ENCODE peak calls at places on chromosomes 1 and 21, in nine cellular contexts. T is progenitor cell of endocrine pancreas, P is cardiac fibroblast, H is colonic mucosa, Q is choroid plexus epithelial cell, K is endothelial cell, M is hepatocyte, A is upper lobe of left lung, D is psoas muscle. I is an unnamed sample.

GRCh38 chr21:25963186-25963585 is 207.4 kb downstream of the APP start:
- DNase-seq in T (no peak), P (peak), H (peak), Q (peak), K (no peak), M (no peak), A (no peak), D (no peak), I (no peak)

GRCh38 chr21:23218667-23219066 is 2220.5 kb downstream of the NCAM2 start:
- DNase-seq in T (no peak), P (peak), H (no peak), Q (peak), K (no peak), M (no peak), A (no peak), D (no peak), I (no peak)

GRCh38 chr1:40267767-40268187 is 9.7 kb downstream of the ZMPSTE24 start:
- DNase-seq in T (no peak), P (peak), H (no peak), Q (peak), K (no peak), M (no peak), A (no peak), D (no peak), I (no peak)

GRCh38 chr1:60255565-60255964 is 182.0 kb upstream of the C1orf87 start:
- DNase-seq in T (no peak), P (peak), H (no peak), Q (no peak), K (no peak), M (no peak), A (no peak), D (no peak), I (no peak)

GRCh38 chr1:6574818-6575217 is 5.0 kb upstream of the ZBTB48 start:
- DNase-seq in T (no peak), P (no peak), H (no peak), Q (no peak), K (no peak), M (no peak), A (peak), D (no peak), I (no peak)

GRCh38 chr1:169924063-169924462 is 30.4 kb upstream of the SCYL3 start:
- DNase-seq in T (no peak), P (no peak), H (no peak), Q (no peak), K (no peak), M (no peak), A (no peak), D (no peak), I (no peak)

GRCh38 chr1:24761582-24761981 is 16.3 kb downstream of the CLIC4 start:
- DNase-seq in T (no peak), P (no peak), H (no peak), Q (no peak), K (no peak), M (no peak), A (no peak), D (no peak), I (no peak)

GRCh38 chr1:108817811-108818210 is 39.1 kb downstream of the AKNAD1 start:
- DNase-seq in T (no peak), P (no peak), H (no peak), Q (no peak), K (no peak), M (no peak), A (no peak), D (no peak), I (no peak)

GRCh38 chr1:33257759-33258712 is 1.7 kb downstream of the ZNF362 start:
- DNase-seq in T (no peak), P (no peak), H (peak), Q (peak), K (no peak), M (peak), A (peak), D (no peak), I (peak)

GRCh38 chr1:16111771-16112557 is 38.5 kb upstream of the FAM131C start:
- DNase-seq in T (no peak), P (peak), H (no peak), Q (peak), K (no peak), M (peak), A (no peak), D (no peak), I (no peak)

GRCh38 chr1:81848880-81849500 is 48.3 kb downstream of the ADGRL2 start:
- DNase-seq in T (no peak), P (no peak), H (no peak), Q (no peak), K (no peak), M (no peak), A (no peak), D (no peak), I (no peak)

GRCh38 chr1:84634536-84635205 is 55.6 kb downstream of the SSX2IP start:
- DNase-seq in T (no peak), P (no peak), H (peak), Q (peak), K (no peak), M (peak), A (no peak), D (no peak), I (no peak)

GRCh38 chr1:226135709-226136108 is 50.8 kb downstream of the ACBD3 start:
- DNase-seq in T (no peak), P (no peak), H (no peak), Q (peak), K (no peak), M (no peak), A (no peak), D (no peak), I (peak)

GRCh38 chr1:147717051-147717705 is 43.2 kb downstream of the GJA5 start:
- DNase-seq in T (no peak), P (peak), H (peak), Q (peak), K (no peak), M (peak), A (no peak), D (no peak), I (peak)

GRCh38 chr1:209577346-209577745 is 6.2 kb upstream of the CAMK1G start:
- DNase-seq in T (no peak), P (peak), H (no peak), Q (no peak), K (no peak), M (no peak), A (no peak), D (no peak), I (no peak)

GRCh38 chr1:6858586-6858985 is 73.3 kb downstream of the CAMTA1 start:
- DNase-seq in T (no peak), P (peak), H (no peak), Q (peak), K (no peak), M (no peak), A (no peak), D (no peak), I (no peak)

GRCh38 chr1:95197616-95198252 is 36.3 kb upstream of the RWDD3 start:
- DNase-seq in T (no peak), P (peak), H (no peak), Q (peak), K (no peak), M (no peak), A (no peak), D (no peak), I (no peak)

GRCh38 chr1:46436844-46437243 is 42.7 kb downstream of the FAAH start:
- DNase-seq in T (no peak), P (no peak), H (no peak), Q (no peak), K (no peak), M (no peak), A (no peak), D (no peak), I (no peak)
- TF ChIP-seq CTCF in T (no peak), P (no peak), H (no peak), Q (no peak), K (no peak), M (no peak), A (no peak), D (no peak), I (no peak)

GRCh38 chr1:155070721-155071556 is 7.4 kb downstream of the EFNA4 start:
- DNase-seq in T (peak), P (peak), H (peak), Q (peak), K (peak), M (peak), A (peak), D (peak), I (peak)
- TF ChIP-seq CTCF in T (peak), P (peak), H (peak), Q (peak), K (peak), M (peak), A (peak), D (peak), I (peak)

DNA sequence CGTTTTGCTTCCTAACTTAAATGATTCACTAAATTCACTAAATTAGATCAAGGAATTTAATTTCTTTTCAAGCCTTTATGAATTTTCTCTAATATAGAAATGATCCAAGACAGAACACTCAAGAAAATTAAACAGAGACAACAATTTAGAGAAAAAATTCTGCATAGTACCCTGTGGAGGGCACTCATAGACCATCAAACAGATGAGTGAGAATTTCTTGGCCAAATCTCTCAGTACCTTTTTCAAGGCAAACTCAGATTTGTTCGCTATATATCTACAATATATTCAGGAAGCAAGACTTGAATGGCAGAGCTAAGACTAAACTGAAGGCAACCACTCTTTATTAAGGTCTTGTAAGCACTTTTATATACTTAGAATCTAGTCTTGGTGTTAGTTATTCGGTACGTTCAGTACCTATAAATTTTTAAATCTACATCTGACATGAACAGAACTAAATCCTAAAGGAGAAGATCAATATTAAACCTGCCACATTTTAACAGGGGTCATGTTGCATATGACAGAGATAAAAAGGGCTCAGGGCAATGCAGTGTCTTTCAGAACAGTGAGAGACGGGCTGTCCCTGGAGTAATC is 118.7 kb upstream of the TMPRSS15 start:
- DNase-seq in T (no peak), P (no peak), H (no peak), Q (peak), K (no peak), M (peak), A (no peak), D (no peak), I (no peak)
- TF ChIP-seq CTCF in T (peak), P (no peak), H (no peak), Q (peak), K (no peak), M (peak), A (no peak), D (no peak), I (no peak)

GRCh38 chr1:230222678-230223077 is 155.6 kb downstream of the GALNT2 start:
- DNase-seq in T (no peak), P (peak), H (no peak), Q (peak), K (no peak), M (no peak), A (no peak), D (no peak), I (no peak)
- TF ChIP-seq CTCF in T (no peak), P (peak), H (no peak), Q (peak), K (no peak), M (peak), A (no peak), D (peak), I (no peak)

GRCh38 chr1:77514871-77515776 is 167.3 kb downstream of the ZZZ3 start:
- DNase-seq in T (no peak), P (peak), H (no peak), Q (peak), K (peak), M (no peak), A (no peak), D (no peak), I (no peak)
- TF ChIP-seq CTCF in T (peak), P (peak), H (no peak), Q (peak), K (no peak), M (no peak), A (no peak), D (no peak), I (no peak)

I was measured in mucosa of descending colon.